ENCODE peak calls at places on chromosomes 1 and 21, in four cellular contexts. One of them, this sample, is unnamed.

GRCh38 chr1:33515607-33516006 is 43.2 kb downstream of the ZSCAN20 start:
- DNase-seq in cardiac muscle cell: no peak
- DNase-seq in upper lobe of right lung: no peak
- DNase-seq in fibroblast of pulmonary artery: no peak
- DNase-seq in this sample: no peak

GRCh38 chr21:44724926-44725325 is 13.6 kb upstream of the TSPEAR start:
- DNase-seq in cardiac muscle cell: no peak
- DNase-seq in upper lobe of right lung: no peak
- DNase-seq in fibroblast of pulmonary artery: no peak
- DNase-seq in this sample: no peak

GRCh38 chr1:75470448-75470847 is 140.5 kb downstream of the SLC44A5 start:
- DNase-seq in cardiac muscle cell: no peak
- DNase-seq in upper lobe of right lung: no peak
- DNase-seq in fibroblast of pulmonary artery: no peak
- DNase-seq in this sample: no peak

GRCh38 chr1:232751393-232752140 is 53.6 kb upstream of the MAP10 start:
- DNase-seq in cardiac muscle cell: no peak
- DNase-seq in upper lobe of right lung: no peak
- DNase-seq in fibroblast of pulmonary artery: no peak
- DNase-seq in this sample: no peak

GRCh38 chr1:70760170-70760569 is 287.4 kb downstream of the PTGER3 start:
- DNase-seq in cardiac muscle cell: no peak
- DNase-seq in upper lobe of right lung: no peak
- DNase-seq in fibroblast of pulmonary artery: no peak
- DNase-seq in this sample: no peak

GRCh38 chr1:202806845-202807366 is 1.3 kb downstream of the KDM5B start:
- DNase-seq in cardiac muscle cell: peak; percentile 51
- DNase-seq in upper lobe of right lung: peak; percentile 67
- DNase-seq in fibroblast of pulmonary artery: no peak
- DNase-seq in this sample: no peak

GRCh38 chr1:62294211-62294610 is 25.0 kb downstream of the KANK4 start:
- DNase-seq in cardiac muscle cell: no peak
- DNase-seq in upper lobe of right lung: no peak
- DNase-seq in fibroblast of pulmonary artery: no peak
- DNase-seq in this sample: no peak

GRCh38 chr21:38323721-38324591 is 67.2 kb downstream of the KCNJ15 start:
- DNase-seq in cardiac muscle cell: peak; percentile 7
- DNase-seq in upper lobe of right lung: no peak
- DNase-seq in fibroblast of pulmonary artery: peak; percentile 92
- DNase-seq in this sample: peak; percentile 94

GRCh38 chr1:233269656-233270055 is 25.9 kb downstream of the PCNX2 start:
- DNase-seq in cardiac muscle cell: no peak
- DNase-seq in upper lobe of right lung: no peak
- DNase-seq in fibroblast of pulmonary artery: no peak
- DNase-seq in this sample: no peak

GRCh38 chr1:16907870-16908758 is 12.3 kb downstream of the RNU1-2 start:
- DNase-seq in cardiac muscle cell: no peak
- DNase-seq in upper lobe of right lung: no peak
- DNase-seq in fibroblast of pulmonary artery: no peak
- DNase-seq in this sample: no peak

GRCh38 chr21:26715878-26716506 is 129.2 kb downstream of the ADAMTS1 start:
- DNase-seq in cardiac muscle cell: peak; percentile 73
- DNase-seq in upper lobe of right lung: no peak
- DNase-seq in fibroblast of pulmonary artery: peak; percentile 70
- DNase-seq in this sample: no peak

GRCh38 chr1:6448749-6449631 is 17.0 kb downstream of the TNFRSF25 start:
- DNase-seq in cardiac muscle cell: peak; percentile 71
- DNase-seq in upper lobe of right lung: no peak
- DNase-seq in fibroblast of pulmonary artery: no peak
- DNase-seq in this sample: no peak